ENCODE peak calls at places on chromosomes 11 and 22, in eight cellular contexts. W is fibroblast of lung; N is brain microvascular endothelial cell; P is IMR-90; E is effector memory CD4-positive, alpha-beta T cell; R is PC-3; M is GM23338; Y is ovary. K is an unnamed sample.

GRCh38 chr11:132131962-132132361 is 761.5 kb downstream of the NTM start:
- DNase-seq in W (no peak), N (no peak), P (no peak), E (no peak), R (no peak), M (peak; percentile 73), Y (no peak), K (no peak)

GRCh38 chr22:27850000-27850465 is 48.5 kb upstream of the MN1 start:
- DNase-seq in W (no peak), N (no peak), P (no peak), E (no peak), R (no peak), M (peak; percentile 47), Y (no peak), K (no peak)

GRCh38 chr11:554824-555499 is 5.6 kb downstream of the LMNTD2 start:
- DNase-seq in W (peak; percentile 23), N (no peak), P (no peak), E (peak; percentile 68), R (peak; percentile 81), M (peak; percentile 96), Y (peak; percentile 73), K (peak; percentile 44)

GRCh38 chr11:123762422-123762821 is 8.1 kb upstream of the OR6X1 start:
- DNase-seq in W (no peak), N (no peak), P (no peak), E (no peak), R (no peak), M (no peak), Y (no peak), K (no peak)

GRCh38 chr22:32311551-32312071 is 46.1 kb upstream of the RFPL3 start:
- DNase-seq in W (no peak), N (no peak), P (no peak), E (no peak), R (no peak), M (no peak), Y (no peak), K (no peak)

GRCh38 chr11:65555693-65556231 is 2.4 kb downstream of the LTBP3 start:
- DNase-seq in W (peak; percentile 82), N (peak; percentile 76), P (peak; percentile 88), E (no peak), R (peak; percentile 96), M (no peak), Y (no peak), K (peak; percentile 63)

GRCh38 chr11:2204361-2205213 is 33.0 kb upstream of the TH start:
- DNase-seq in W (no peak), N (no peak), P (no peak), E (no peak), R (no peak), M (no peak), Y (peak; percentile 20), K (no peak)

GRCh38 chr22:45709866-45710265 is 38.2 kb downstream of the ATXN10 start:
- DNase-seq in W (peak; percentile 28), N (peak; percentile 37), P (peak; percentile 82), E (no peak), R (peak; percentile 68), M (no peak), Y (no peak), K (peak; percentile 37)

GRCh38 chr11:88206746-88207145 is 31.5 kb upstream of the RAB38 start:
- DNase-seq in W (no peak), N (peak; percentile 4), P (no peak), E (no peak), R (peak; percentile 25), M (no peak), Y (no peak), K (peak; percentile 51)

GRCh38 chr11:83064011-83064410 is 7.7 kb downstream of the RAB30 start:
- DNase-seq in W (no peak), N (no peak), P (no peak), E (no peak), R (no peak), M (no peak), Y (no peak), K (no peak)

GRCh38 chr11:78926633-78927347 is 352.1 kb upstream of the NARS2 start:
- DNase-seq in W (peak; percentile 24), N (no peak), P (peak; percentile 69), E (no peak), R (peak; percentile 30), M (no peak), Y (no peak), K (no peak)

GRCh38 chr11:12273618-12273995 is 103.8 kb upstream of the PARVA start:
- DNase-seq in W (no peak), N (no peak), P (no peak), E (no peak), R (no peak), M (no peak), Y (no peak), K (no peak)

GRCh38 chr11:659532-660085 is 22.5 kb downstream of the DRD4 start:
- DNase-seq in W (no peak), N (no peak), P (no peak), E (no peak), R (no peak), M (no peak), Y (no peak), K (no peak)

GRCh38 chr11:77596626-77597025 is 6.9 kb downstream of the AQP11 start:
- DNase-seq in W (peak; percentile 89), N (peak; percentile 18), P (peak; percentile 84), E (no peak), R (peak; percentile 19), M (no peak), Y (no peak), K (peak; percentile 59)

GRCh38 chr22:38963872-38964271 is 6.5 kb downstream of the APOBEC3A start:
- DNase-seq in W (no peak), N (no peak), P (no peak), E (no peak), R (no peak), M (no peak), Y (no peak), K (peak; percentile 12)

GRCh38 chr22:24432059-24432853 is 4.9 kb downstream of the ADORA2A start:
- DNase-seq in W (peak; percentile 37), N (peak; percentile 25), P (peak; percentile 16), E (no peak), R (no peak), M (no peak), Y (peak; percentile 83), K (peak; percentile 60)

GRCh38 chr11:35814720-35815305 is 129.0 kb upstream of the LDLRAD3 start:
- DNase-seq in W (peak; percentile 25), N (no peak), P (peak; percentile 18), E (no peak), R (no peak), M (no peak), Y (no peak), K (peak; percentile 46)

GRCh38 chr11:88179141-88179540 is 3.9 kb upstream of the RAB38 start:
- DNase-seq in W (no peak), N (peak; percentile 44), P (peak; percentile 61), E (no peak), R (peak; percentile 94), M (no peak), Y (no peak), K (peak; percentile 99)

GRCh38 chr22:32469799-32470212 is 4.8 kb upstream of the FBXO7 start:
- DNase-seq in W (peak; percentile 63), N (peak; percentile 76), P (peak; percentile 84), E (no peak), R (peak; percentile 29), M (no peak), Y (no peak), K (peak; percentile 47)

GRCh38 chr22:38788846-38789245 is 5.1 kb downstream of the DNAL4 start:
- DNase-seq in W (no peak), N (no peak), P (no peak), E (no peak), R (no peak), M (no peak), Y (no peak), K (no peak)

GRCh38 chr11:3139481-3140290 is 25.4 kb downstream of the OSBPL5 start:
- DNase-seq in W (no peak), N (no peak), P (no peak), E (no peak), R (no peak), M (no peak), Y (no peak), K (no peak)

GRCh38 chr11:134521001-134521400 is 109.0 kb upstream of the B3GAT1 start:
- DNase-seq in W (no peak), N (no peak), P (no peak), E (no peak), R (no peak), M (no peak), Y (no peak), K (no peak)

GRCh38 chr11:134521452-134522289 is 109.6 kb upstream of the B3GAT1 start:
- DNase-seq in W (no peak), N (no peak), P (no peak), E (no peak), R (no peak), M (no peak), Y (no peak), K (no peak)

GRCh38 chr11:134524876-134525845 is 113.1 kb upstream of the B3GAT1 start:
- DNase-seq in W (no peak), N (no peak), P (no peak), E (no peak), R (no peak), M (no peak), Y (no peak), K (no peak)

GRCh38 chr11:134522782-134523570 is 110.9 kb upstream of the B3GAT1 start:
- DNase-seq in W (no peak), N (no peak), P (no peak), E (no peak), R (no peak), M (no peak), Y (no peak), K (no peak)

GRCh38 chr11:134524201-134524600 is 112.2 kb upstream of the B3GAT1 start:
- DNase-seq in W (no peak), N (no peak), P (no peak), E (no peak), R (no peak), M (no peak), Y (no peak), K (no peak)
- H3K27me3 ChIP-seq in W (no peaks in the 10 kb centered on the region), N (no peaks in the 10 kb centered on the region), P (no peaks in the 10 kb centered on the region), E (no peaks in the 10 kb centered on the region), R (peaks cover 40% of the 10 kb centered on the region), M (no peaks in the 10 kb centered on the region), Y (no peaks in the 10 kb centered on the region), K (no peaks in the 10 kb centered on the region)

DNA sequence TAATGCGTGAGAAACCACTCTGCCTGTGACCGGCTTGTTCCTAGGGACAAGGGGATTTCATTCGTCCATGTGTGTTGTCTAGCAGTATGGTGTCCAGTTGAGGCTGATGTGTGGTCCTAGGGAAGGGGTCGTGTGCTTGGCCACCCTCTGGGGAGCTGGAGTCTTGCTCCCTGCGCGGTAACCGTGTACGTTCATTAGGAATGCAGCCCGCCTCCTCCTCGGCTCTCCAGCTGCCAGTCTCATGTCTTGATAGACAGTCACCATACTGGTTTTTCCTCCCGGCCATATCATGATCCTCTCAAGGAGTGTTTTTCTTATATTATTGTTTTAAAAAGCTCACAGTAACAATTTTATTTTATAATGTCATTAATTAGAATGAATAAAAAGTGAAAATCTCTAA is 5.9 kb downstream of the CTTN start:
- DNase-seq in W (no peak), N (no peak), P (no peak), E (no peak), R (no peak), M (no peak), Y (no peak), K (no peak)
- H3K27me3 ChIP-seq in W (no peaks in the 10 kb centered on the region), N (no peaks in the 10 kb centered on the region), P (no peaks in the 10 kb centered on the region), E (no peaks in the 10 kb centered on the region), R (no peaks in the 10 kb centered on the region), M (no peaks in the 10 kb centered on the region), Y (no peaks in the 10 kb centered on the region), K (no peaks in the 10 kb centered on the region)

GRCh38 chr11:111384494-111384893 is 5.4 kb upstream of the POU2AF1 start:
- DNase-seq in W (no peak), N (no peak), P (peak; percentile 19), E (no peak), R (peak; percentile 31), M (no peak), Y (no peak), K (peak; percentile 62)
- H3K27me3 ChIP-seq in W (no peaks in the 10 kb centered on the region), N (no peaks in the 10 kb centered on the region), P (peaks cover 5% of the 10 kb centered on the region), E (no peaks in the 10 kb centered on the region), R (no peaks in the 10 kb centered on the region), M (no peaks in the 10 kb centered on the region), Y (no peaks in the 10 kb centered on the region), K (no peaks in the 10 kb centered on the region)

GRCh38 chr11:37352485-37352884 is 754.4 kb upstream of the RAG2 start:
- DNase-seq in W (no peak), N (no peak), P (no peak), E (no peak), R (peak; percentile 27), M (no peak), Y (no peak), K (no peak)
- H3K27me3 ChIP-seq in W (no peaks in the 10 kb centered on the region), N (no peaks in the 10 kb centered on the region), P (no peaks in the 10 kb centered on the region), E (no peaks in the 10 kb centered on the region), R (no peaks in the 10 kb centered on the region), M (no peaks in the 10 kb centered on the region), Y (no peaks in the 10 kb centered on the region), K (no peaks in the 10 kb centered on the region)